ENCODE peak calls at places on chromosomes 11 and 22, in eight cellular contexts. One of them, this sample, is unnamed.

GRCh38 chr22:26561756-26562417 is 28.0 kb downstream of the TPST2 start:
- DNase-seq in uterus: no peak
- DNase-seq in tibial nerve: no peak
- DNase-seq in body of pancreas: peak
- DNase-seq in ovary: no peak
- DNase-seq in spleen: no peak
- DNase-seq in heart left ventricle: peak
- DNase-seq in HepG2: no peak
- DNase-seq in this sample: no peak

GRCh38 chr11:132901638-132902610 is 630.4 kb downstream of the OPCML start:
- DNase-seq in uterus: no peak
- DNase-seq in tibial nerve: no peak
- DNase-seq in body of pancreas: no peak
- DNase-seq in ovary: no peak
- DNase-seq in spleen: no peak
- DNase-seq in heart left ventricle: no peak
- DNase-seq in HepG2: no peak
- DNase-seq in this sample: no peak

GRCh38 chr11:62149986-62150886 is 26.4 kb downstream of the INCENP start:
- DNase-seq in uterus: no peak
- DNase-seq in tibial nerve: no peak
- DNase-seq in body of pancreas: no peak
- DNase-seq in ovary: no peak
- DNase-seq in spleen: peak
- DNase-seq in heart left ventricle: no peak
- DNase-seq in HepG2: no peak
- DNase-seq in this sample: peak

GRCh38 chr11:110433393-110434333 is 3.9 kb downstream of the FDX1 start:
- DNase-seq in uterus: no peak
- DNase-seq in tibial nerve: no peak
- DNase-seq in body of pancreas: no peak
- DNase-seq in ovary: no peak
- DNase-seq in spleen: no peak
- DNase-seq in heart left ventricle: no peak
- DNase-seq in HepG2: peak
- DNase-seq in this sample: no peak

GRCh38 chr11:60874421-60875365 is 7.4 kb downstream of the ZP1 start:
- DNase-seq in uterus: peak
- DNase-seq in tibial nerve: no peak
- DNase-seq in body of pancreas: no peak
- DNase-seq in ovary: no peak
- DNase-seq in spleen: peak
- DNase-seq in heart left ventricle: no peak
- DNase-seq in HepG2: no peak
- DNase-seq in this sample: peak

GRCh38 chr11:2118674-2119073 is 20.5 kb downstream of the IGF2 start:
- DNase-seq in uterus: no peak
- DNase-seq in tibial nerve: no peak
- DNase-seq in body of pancreas: no peak
- DNase-seq in ovary: no peak
- DNase-seq in spleen: no peak
- DNase-seq in heart left ventricle: no peak
- DNase-seq in HepG2: no peak
- DNase-seq in this sample: no peak

GRCh38 chr11:130246719-130247118 is 68.0 kb downstream of the ZBTB44 start:
- DNase-seq in uterus: no peak
- DNase-seq in tibial nerve: no peak
- DNase-seq in body of pancreas: no peak
- DNase-seq in ovary: no peak
- DNase-seq in spleen: no peak
- DNase-seq in heart left ventricle: no peak
- DNase-seq in HepG2: no peak
- DNase-seq in this sample: no peak

GRCh38 chr11:128607819-128608218 is 20.5 kb upstream of the ETS1 start:
- DNase-seq in uterus: no peak
- DNase-seq in tibial nerve: no peak
- DNase-seq in body of pancreas: no peak
- DNase-seq in ovary: no peak
- DNase-seq in spleen: no peak
- DNase-seq in heart left ventricle: no peak
- DNase-seq in HepG2: no peak
- DNase-seq in this sample: no peak

GRCh38 chr11:76310832-76311231 is 70.1 kb downstream of the THAP12 start:
- DNase-seq in uterus: no peak
- DNase-seq in tibial nerve: no peak
- DNase-seq in body of pancreas: no peak
- DNase-seq in ovary: no peak
- DNase-seq in spleen: no peak
- DNase-seq in heart left ventricle: no peak
- DNase-seq in HepG2: no peak
- DNase-seq in this sample: no peak

GRCh38 chr11:70716986-70717775 is 318.9 kb downstream of the CTTN start:
- DNase-seq in uterus: no peak
- DNase-seq in tibial nerve: no peak
- DNase-seq in body of pancreas: no peak
- DNase-seq in ovary: no peak
- DNase-seq in spleen: no peak
- DNase-seq in heart left ventricle: no peak
- DNase-seq in HepG2: no peak
- DNase-seq in this sample: no peak

GRCh38 chr11:13064593-13064992 is 55.5 kb downstream of the RASSF10 start:
- DNase-seq in uterus: no peak
- DNase-seq in tibial nerve: no peak
- DNase-seq in body of pancreas: peak
- DNase-seq in ovary: no peak
- DNase-seq in spleen: no peak
- DNase-seq in heart left ventricle: no peak
- DNase-seq in HepG2: no peak
- DNase-seq in this sample: no peak

GRCh38 chr11:6209801-6210200 is 4.4 kb downstream of the C11orf42 start:
- DNase-seq in uterus: no peak
- DNase-seq in tibial nerve: no peak
- DNase-seq in body of pancreas: no peak
- DNase-seq in ovary: no peak
- DNase-seq in spleen: no peak
- DNase-seq in heart left ventricle: no peak
- DNase-seq in HepG2: no peak
- DNase-seq in this sample: no peak

GRCh38 chr11:73157141-73158010 is 15.3 kb upstream of the FCHSD2 start:
- DNase-seq in uterus: no peak
- DNase-seq in tibial nerve: no peak
- DNase-seq in body of pancreas: no peak
- DNase-seq in ovary: peak
- DNase-seq in spleen: peak
- DNase-seq in heart left ventricle: peak
- DNase-seq in HepG2: peak
- DNase-seq in this sample: no peak

GRCh38 chr22:48343461-48343860 is 1484.2 kb downstream of the BRD1 start:
- DNase-seq in uterus: no peak
- DNase-seq in tibial nerve: no peak
- DNase-seq in body of pancreas: no peak
- DNase-seq in ovary: no peak
- DNase-seq in spleen: no peak
- DNase-seq in heart left ventricle: no peak
- DNase-seq in HepG2: no peak
- DNase-seq in this sample: no peak

GRCh38 chr11:119483341-119483880 is 60.4 kb upstream of the THY1 start:
- DNase-seq in uterus: peak
- DNase-seq in tibial nerve: no peak
- DNase-seq in body of pancreas: no peak
- DNase-seq in ovary: no peak
- DNase-seq in spleen: peak
- DNase-seq in heart left ventricle: no peak
- DNase-seq in HepG2: no peak
- DNase-seq in this sample: peak

GRCh38 chr11:10160350-10160749 is 133.7 kb downstream of the SBF2 start:
- DNase-seq in uterus: no peak
- DNase-seq in tibial nerve: no peak
- DNase-seq in body of pancreas: no peak
- DNase-seq in ovary: no peak
- DNase-seq in spleen: no peak
- DNase-seq in heart left ventricle: no peak
- DNase-seq in HepG2: no peak
- DNase-seq in this sample: no peak

GRCh38 chr11:73274722-73275380 is 2.7 kb downstream of the P2RY6 start:
- DNase-seq in uterus: peak
- DNase-seq in tibial nerve: peak
- DNase-seq in body of pancreas: no peak
- DNase-seq in ovary: no peak
- DNase-seq in spleen: no peak
- DNase-seq in heart left ventricle: no peak
- DNase-seq in HepG2: no peak
- DNase-seq in this sample: peak

GRCh38 chr11:121741954-121742361 is 289.2 kb upstream of the SORL1-AS1 start:
- DNase-seq in uterus: peak
- DNase-seq in tibial nerve: peak
- DNase-seq in body of pancreas: peak
- DNase-seq in ovary: peak
- DNase-seq in spleen: no peak
- DNase-seq in heart left ventricle: peak
- DNase-seq in HepG2: no peak
- DNase-seq in this sample: peak

GRCh38 chr22:33620085-33620484 is 300.2 kb downstream of the LARGE1 start:
- DNase-seq in uterus: no peak
- DNase-seq in tibial nerve: no peak
- DNase-seq in body of pancreas: no peak
- DNase-seq in ovary: no peak
- DNase-seq in spleen: no peak
- DNase-seq in heart left ventricle: no peak
- DNase-seq in HepG2: no peak
- DNase-seq in this sample: no peak

GRCh38 chr11:64284048-64284961 is at the start of gene BAD:
- DNase-seq in uterus: peak
- DNase-seq in tibial nerve: peak
- DNase-seq in body of pancreas: peak
- DNase-seq in ovary: peak
- DNase-seq in spleen: peak
- DNase-seq in heart left ventricle: peak
- DNase-seq in HepG2: peak
- DNase-seq in this sample: peak

GRCh38 chr11:33045551-33046255 is 6.3 kb downstream of the TCP11L1 start:
- DNase-seq in uterus: no peak
- DNase-seq in tibial nerve: no peak
- DNase-seq in body of pancreas: no peak
- DNase-seq in ovary: no peak
- DNase-seq in spleen: no peak
- DNase-seq in heart left ventricle: no peak
- DNase-seq in HepG2: peak
- DNase-seq in this sample: no peak

GRCh38 chr22:30250713-30251267 is 4.2 kb upstream of the LIF start:
- DNase-seq in uterus: no peak
- DNase-seq in tibial nerve: no peak
- DNase-seq in body of pancreas: peak
- DNase-seq in ovary: no peak
- DNase-seq in spleen: no peak
- DNase-seq in heart left ventricle: no peak
- DNase-seq in HepG2: no peak
- DNase-seq in this sample: no peak

DNA sequence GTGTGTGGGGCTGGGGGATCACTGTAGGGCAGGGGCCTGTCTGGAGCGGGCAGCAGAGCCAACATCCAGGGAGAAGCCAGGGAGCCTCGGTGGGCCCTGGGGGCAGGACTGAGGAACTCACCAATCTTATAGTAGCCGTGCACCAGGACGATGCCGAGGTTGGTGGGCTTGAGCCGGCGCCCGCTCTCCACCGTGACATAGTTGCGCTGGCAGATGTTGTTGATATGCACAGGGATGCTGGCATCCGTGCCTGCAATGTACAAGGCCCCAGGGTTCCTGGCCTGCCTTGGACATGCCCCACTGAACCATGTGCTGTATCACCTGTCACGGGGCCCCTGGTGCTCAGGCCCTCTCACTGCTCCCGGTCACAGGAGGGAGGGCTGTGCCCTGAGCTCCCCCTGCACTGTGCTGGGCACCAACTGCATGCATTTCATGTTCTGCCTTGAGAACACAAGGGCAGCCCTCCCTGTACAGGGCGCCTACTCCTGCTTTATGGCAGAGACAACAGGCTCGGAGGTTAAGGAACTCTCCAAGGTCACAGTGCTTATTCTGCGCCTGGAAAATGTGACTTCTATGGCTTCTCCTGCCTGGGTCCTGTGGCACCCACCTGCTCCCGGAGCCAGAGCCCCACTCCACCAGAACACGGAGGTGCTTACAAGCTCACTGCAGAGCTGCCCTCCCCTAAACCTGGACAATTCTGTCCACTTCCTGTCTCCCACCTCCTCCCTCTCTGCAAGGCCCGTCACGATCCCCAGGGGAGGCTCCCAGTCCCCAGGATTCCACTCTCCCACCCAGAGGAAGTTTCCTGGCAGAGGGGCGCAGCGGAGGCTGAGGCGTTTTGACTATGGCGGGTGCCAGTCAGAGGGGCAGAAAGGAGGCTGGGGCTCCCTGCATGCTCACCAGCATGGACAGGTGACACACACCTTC is 7.8 kb upstream of the PPM1F start:
- DNase-seq in uterus: no peak
- DNase-seq in tibial nerve: no peak
- DNase-seq in body of pancreas: no peak
- DNase-seq in ovary: no peak
- DNase-seq in spleen: no peak
- DNase-seq in heart left ventricle: no peak
- DNase-seq in HepG2: no peak
- DNase-seq in this sample: no peak
- TF ChIP-seq POLR2A in uterus: no peak
- TF ChIP-seq POLR2A in tibial nerve: no peak
- TF ChIP-seq POLR2A in body of pancreas: no peak
- TF ChIP-seq POLR2A in ovary: no peak
- TF ChIP-seq POLR2A in spleen: no peak
- TF ChIP-seq POLR2A in heart left ventricle: no peak
- TF ChIP-seq POLR2A in HepG2: peak
- TF ChIP-seq POLR2A in this sample: no peak

GRCh38 chr22:28408702-28409101 is 270.9 kb downstream of the TTC28 start:
- DNase-seq in uterus: no peak
- DNase-seq in tibial nerve: no peak
- DNase-seq in body of pancreas: no peak
- DNase-seq in ovary: no peak
- DNase-seq in spleen: no peak
- DNase-seq in heart left ventricle: no peak
- DNase-seq in HepG2: no peak
- DNase-seq in this sample: no peak
- H3K4me3 ChIP-seq in uterus: no peak
- H3K4me3 ChIP-seq in tibial nerve: no peak
- H3K4me3 ChIP-seq in body of pancreas: no peak
- H3K4me3 ChIP-seq in ovary: no peak
- H3K4me3 ChIP-seq in spleen: no peak
- H3K4me3 ChIP-seq in heart left ventricle: no peak
- H3K4me3 ChIP-seq in HepG2: no peak
- H3K4me3 ChIP-seq in this sample: no peak

GRCh38 chr11:46346886-46347636 is at the start of gene DGKZ:
- DNase-seq in uterus: peak
- DNase-seq in tibial nerve: peak
- DNase-seq in body of pancreas: peak
- DNase-seq in ovary: peak
- DNase-seq in spleen: peak
- DNase-seq in heart left ventricle: peak
- DNase-seq in HepG2: peak
- DNase-seq in this sample: peak
- TF ChIP-seq POLR2A in uterus: no peak
- TF ChIP-seq POLR2A in tibial nerve: peak
- TF ChIP-seq POLR2A in body of pancreas: peak
- TF ChIP-seq POLR2A in ovary: no peak
- TF ChIP-seq POLR2A in spleen: peak
- TF ChIP-seq POLR2A in heart left ventricle: peak
- TF ChIP-seq POLR2A in HepG2: no peak
- TF ChIP-seq POLR2A in this sample: no peak

GRCh38 chr22:37197451-37198289 is 9.6 kb upstream of the C1QTNF6 start:
- DNase-seq in uterus: peak
- DNase-seq in tibial nerve: no peak
- DNase-seq in body of pancreas: peak
- DNase-seq in ovary: peak
- DNase-seq in spleen: peak
- DNase-seq in heart left ventricle: no peak
- DNase-seq in HepG2: peak
- DNase-seq in this sample: peak
- H3K4me3 ChIP-seq in uterus: peak
- H3K4me3 ChIP-seq in tibial nerve: peak
- H3K4me3 ChIP-seq in body of pancreas: no peak
- H3K4me3 ChIP-seq in ovary: peak
- H3K4me3 ChIP-seq in spleen: peak
- H3K4me3 ChIP-seq in heart left ventricle: no peak
- H3K4me3 ChIP-seq in HepG2: peak
- H3K4me3 ChIP-seq in this sample: peak